ENCODE peak calls at places on chromosomes 16 and 17, in five cellular contexts. Q is HepG2, T is H1, C is K562, W is GM12878. U is an unnamed sample.
A peak's percentile ranks its signal among the peaks of the same experiment; 100 is the strongest.

GRCh38 chr17:78250891-78251772 is 19.7 kb downstream of the TMEM235 start:
- DNase-seq in Q (peak; percentile 79), T (peak; percentile 86), C (peak; percentile 90), W (no peak), U (peak; percentile 93)

GRCh38 chr16:86663691-86664517 is 85.6 kb downstream of the FOXL1 start:
- DNase-seq in Q (no peak), T (no peak), C (no peak), W (no peak), U (no peak)

GRCh38 chr16:48479955-48480354 is 94.7 kb upstream of the SIAH1 start:
- DNase-seq in Q (peak; percentile 74), T (no peak), C (no peak), W (no peak), U (no peak)

GRCh38 chr17:43907425-43907981 is at the start of gene MPP2:
- DNase-seq in Q (peak; percentile 20), T (no peak), C (peak; percentile 80), W (no peak), U (peak; percentile 96)

GRCh38 chr16:57042157-57043111 is 49.9 kb upstream of the CPNE2 start:
- DNase-seq in Q (no peak), T (no peak), C (no peak), W (peak; percentile 88), U (no peak)

GRCh38 chr16:87844374-87844733 is 25.0 kb downstream of the SLC7A5 start:
- DNase-seq in Q (no peak), T (no peak), C (no peak), W (no peak), U (peak; percentile 76)

GRCh38 chr17:38601539-38602351 is 4.0 kb downstream of the SRCIN1 start:
- DNase-seq in Q (peak; percentile 58), T (no peak), C (peak; percentile 53), W (no peak), U (peak; percentile 89)

GRCh38 chr16:48810436-48810802 is 200.4 kb upstream of the N4BP1 start:
- DNase-seq in Q (no peak), T (no peak), C (no peak), W (no peak), U (peak; percentile 21)

GRCh38 chr17:41452276-41452675 is 11.5 kb upstream of the KRT38 start:
- DNase-seq in Q (no peak), T (no peak), C (no peak), W (no peak), U (no peak)

GRCh38 chr17:40551091-40551873 is 14.0 kb downstream of the CCR7 start:
- DNase-seq in Q (peak; percentile 100), T (no peak), C (no peak), W (no peak), U (no peak)

GRCh38 chr16:87489434-87490045 is 3.3 kb downstream of the ZCCHC14 start:
- DNase-seq in Q (peak; percentile 45), T (no peak), C (no peak), W (no peak), U (no peak)

GRCh38 chr17:2213291-2213960 is 90.2 kb downstream of the SMG6 start:
- DNase-seq in Q (no peak), T (no peak), C (no peak), W (no peak), U (no peak)

GRCh38 chr17:835263-835662 is 53.1 kb downstream of the MRM3 start:
- DNase-seq in Q (peak; percentile 47), T (peak; percentile 23), C (no peak), W (no peak), U (peak; percentile 90)

GRCh38 chr16:87431926-87432325 is 39.8 kb downstream of the MAP1LC3B start:
- DNase-seq in Q (no peak), T (no peak), C (no peak), W (no peak), U (no peak)

GRCh38 chr16:72979974-72980373 is 68.0 kb downstream of the ZFHX3 start:
- DNase-seq in Q (no peak), T (no peak), C (no peak), W (no peak), U (no peak)

GRCh38 chr17:1491406-1492248 is 859 bp downstream of the MYO1C start:
- DNase-seq in Q (no peak), T (no peak), C (peak; percentile 87), W (no peak), U (peak; percentile 44)

GRCh38 chr16:78437352-78437968 is 338.0 kb downstream of the WWOX start:
- DNase-seq in Q (peak; percentile 38), T (no peak), C (peak; percentile 79), W (no peak), U (peak; percentile 76)

GRCh38 chr16:24572069-24572468 is 32.7 kb downstream of the RBBP6 start:
- DNase-seq in Q (no peak), T (no peak), C (no peak), W (no peak), U (no peak)

GRCh38 chr16:48052731-48053130 is 103.1 kb downstream of the ABCC12 start:
- DNase-seq in Q (no peak), T (no peak), C (no peak), W (no peak), U (no peak)

GRCh38 chr17:79952265-79952877 is 83.3 kb downstream of the TBC1D16 start:
- DNase-seq in Q (no peak), T (no peak), C (no peak), W (no peak), U (no peak)

GRCh38 chr16:4053663-4054479 is 62.4 kb downstream of the ADCY9 start:
- DNase-seq in Q (no peak), T (no peak), C (no peak), W (no peak), U (no peak)

GRCh38 chr16:57572978-57573733 is 30.7 kb downstream of the ADGRG5 start:
- DNase-seq in Q (no peak), T (no peak), C (no peak), W (no peak), U (no peak)

GRCh38 chr17:45784583-45785372 is 658 bp downstream of the CRHR1 start:
- DNase-seq in Q (peak; percentile 24), T (no peak), C (peak; percentile 69), W (no peak), U (peak; percentile 66)

GRCh38 chr16:81652798-81653505 is 126.1 kb upstream of the PLCG2 start:
- DNase-seq in Q (no peak), T (no peak), C (no peak), W (no peak), U (peak; percentile 45)

GRCh38 chr17:79162012-79162577 is 87.5 kb downstream of the ENGASE start:
- DNase-seq in Q (no peak), T (no peak), C (no peak), W (no peak), U (no peak)

GRCh38 chr16:66289986-66290385 is 76.5 kb upstream of the CDH5 start:
- DNase-seq in Q (no peak), T (no peak), C (no peak), W (no peak), U (no peak)

GRCh38 chr16:14529010-14529669 is 100.9 kb downstream of the PARN start:
- DNase-seq in Q (peak; percentile 94), T (peak; percentile 64), C (peak; percentile 64), W (peak; percentile 81), U (peak; percentile 90)

GRCh38 chr17:58595194-58595792 is 80.9 kb upstream of the MTMR4 start:
- DNase-seq in Q (no peak), T (no peak), C (no peak), W (no peak), U (peak; percentile 42)

GRCh38 chr17:81120149-81120484 is 45.2 kb upstream of the PVALEF start:
- DNase-seq in Q (no peak), T (no peak), C (no peak), W (no peak), U (no peak)

GRCh38 chr17:38563362-38564253 is 42.1 kb downstream of the SRCIN1 start:
- DNase-seq in Q (no peak), T (peak; percentile 75), C (peak; percentile 34), W (no peak), U (peak; percentile 94)

GRCh38 chr17:42163113-42163512 is 8.3 kb upstream of the RAB5C start:
- DNase-seq in Q (peak; percentile 49), T (no peak), C (peak; percentile 68), W (no peak), U (peak; percentile 82)

GRCh38 chr16:1740781-1741490 is 30.4 kb downstream of the NME3 start:
- DNase-seq in Q (no peak), T (no peak), C (no peak), W (no peak), U (no peak)

GRCh38 chr17:57898487-57899311 is 48.9 kb upstream of the MRPS23 start:
- DNase-seq in Q (peak; percentile 72), T (peak; percentile 60), C (no peak), W (no peak), U (peak; percentile 86)

GRCh38 chr16:65312071-65312470 is 190.2 kb upstream of the CDH11 start:
- DNase-seq in Q (no peak), T (no peak), C (no peak), W (no peak), U (no peak)

GRCh38 chr16:89426736-89427525 is 63.4 kb downstream of the ANKRD11 start:
- DNase-seq in Q (no peak), T (no peak), C (no peak), W (no peak), U (no peak)
- TF ChIP-seq POLR2AphosphoS5 in Q (no peak), T (no peak), C (no peak), W (no peak), U (no peak)

GRCh38 chr16:31879937-31880321 is 6.3 kb downstream of the ZNF267 start:
- DNase-seq in Q (peak; percentile 31), T (no peak), C (no peak), W (no peak), U (no peak)
- H3K4me1 ChIP-seq in Q (peaks cover 78% of the 10 kb centered on the region), T (no peaks in the 10 kb centered on the region), C (peaks cover 13% of the 10 kb centered on the region), W (peaks cover 18% of the 10 kb centered on the region), U (peaks cover 17% of the 10 kb centered on the region)

GRCh38 chr16:28304214-28304613 is 11.9 kb downstream of the SBK1 start:
- DNase-seq in Q (peak; percentile 48), T (no peak), C (peak; percentile 77), W (no peak), U (peak; percentile 76)
- TF ChIP-seq CREB1 in Q (no peak), T (no peak), C (peak; percentile 63), W (no peak), U (no peak)

GRCh38 chr17:76529643-76530488 is 7.6 kb downstream of the CYGB start:
- DNase-seq in Q (peak; percentile 61), T (no peak), C (peak; percentile 84), W (no peak), U (no peak)

GRCh38 chr17:76530826-76531500 is 6.5 kb downstream of the CYGB start:
- DNase-seq in Q (no peak), T (no peak), C (peak; percentile 32), W (no peak), U (no peak)

GRCh38 chr17:76530489-76530814 is 7.1 kb downstream of the CYGB start:
- DNase-seq in Q (no peak), T (no peak), C (no peak), W (no peak), U (no peak)

GRCh38 chr17:76532072-76532651 is 5.3 kb downstream of the CYGB start:
- DNase-seq in Q (peak; percentile 61), T (no peak), C (no peak), W (no peak), U (no peak)

DNA sequence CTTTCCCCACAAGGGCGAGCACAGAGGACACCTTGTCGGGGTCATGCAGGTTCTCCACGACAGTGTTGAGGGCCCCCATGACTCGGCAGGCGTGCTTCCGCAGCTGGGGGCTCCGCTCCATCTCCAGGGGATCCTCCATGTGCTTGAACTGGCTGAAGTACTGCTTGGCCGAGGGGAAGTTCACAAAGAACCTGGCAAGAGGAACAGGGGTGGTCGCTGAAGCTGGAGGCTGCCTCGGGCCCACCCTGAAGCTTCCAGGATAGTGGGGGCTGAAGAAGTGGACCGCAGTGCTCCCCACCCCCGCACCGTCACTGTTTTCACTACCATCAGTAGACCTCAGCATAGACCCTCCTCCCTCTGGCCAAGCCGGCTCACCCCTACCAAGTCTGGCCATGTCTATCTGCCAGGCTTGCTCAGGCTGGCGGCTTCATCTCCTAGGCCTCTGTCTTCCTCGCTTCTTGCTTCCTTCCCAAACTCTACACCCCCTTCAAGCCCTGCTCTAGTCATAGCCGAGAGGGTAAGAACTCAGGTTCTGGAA is 5.9 kb downstream of the CYGB start:
- DNase-seq in Q (no peak), T (no peak), C (no peak), W (no peak), U (no peak)
- TF ChIP-seq POLR2AphosphoS5 in Q (no peak), T (no peak), C (no peak), W (no peak), U (no peak)

U was measured in GM23338.